ENCODE peak calls at places on chromosomes 13 and 19, in seven cellular contexts. D is stimulated activated CD4-positive, alpha-beta T cell treated with anti-CD3 and anti-CD28 coated beads, Interleukin-15, amount 100 ng/mL, for 48 hours; B is GDM1; Z is activated CD4-positive, alpha-beta T cell treated with anti-CD3 and anti-CD28 coated beads for 24 hours; G is NCI-H2029 treated with DMSO at 0.1 percent for 48 hours; O is NCI-H1436; Q is left colon. N is an unnamed sample.
A peak's percentile ranks its signal among the peaks of the same experiment; 100 is the strongest.

GRCh38 chr13:67351114-67351513 is 121.0 kb upstream of the PCDH9 start:
- DNase-seq in G (no peak), B (no peak), O (no peak), Q (no peak), Z (no peak), D (no peak), N (no peak)

GRCh38 chr19:40671404-40671803 is 19.0 kb downstream of the NUMBL start:
- DNase-seq in Q (no peak), G (no peak), O (no peak), B (no peak), D (no peak), Z (no peak), N (no peak)

GRCh38 chr13:23455401-23456185 is 22.1 kb upstream of the SACS start:
- DNase-seq in G (no peak), Z (no peak), D (no peak), O (no peak), B (no peak), Q (no peak), N (no peak)

GRCh38 chr13:30033681-30034447 is 183.4 kb upstream of the UBL3 start:
- DNase-seq in Q (no peak), G (no peak), Z (no peak), D (no peak), B (peak; percentile 29), O (no peak), N (no peak)

GRCh38 chr13:99217461-99218101 is 16.9 kb downstream of the UBAC2 start:
- DNase-seq in O (no peak), D (no peak), Q (no peak), G (no peak), B (no peak), Z (no peak), N (no peak)

GRCh38 chr13:59203855-59204254 is 959.9 kb downstream of the DIAPH3 start:
- DNase-seq in Z (no peak), D (no peak), B (no peak), Q (no peak), O (no peak), G (no peak), N (no peak)

GRCh38 chr13:30864352-30865130 is 41.5 kb upstream of the MEDAG start:
- DNase-seq in Q (no peak), O (no peak), Z (no peak), D (no peak), B (no peak), G (no peak), N (peak; percentile 81)

GRCh38 chr13:75368167-75368566 is 113.8 kb downstream of the TBC1D4 start:
- DNase-seq in D (no peak), O (no peak), Z (no peak), G (no peak), Q (no peak), B (no peak), N (no peak)

GRCh38 chr19:1171755-1172352 is 2.2 kb downstream of the SBNO2 start:
- DNase-seq in Q (no peak), B (no peak), Z (no peak), O (no peak), D (no peak), G (no peak), N (peak; percentile 49)

GRCh38 chr13:58313219-58313618 is 681.7 kb downstream of the PCDH17 start:
- DNase-seq in Z (no peak), D (no peak), B (no peak), O (no peak), Q (no peak), G (no peak), N (no peak)

GRCh38 chr19:48418317-48419064 is 25.0 kb downstream of the GRIN2D start:
- DNase-seq in Q (peak; percentile 23), O (no peak), G (no peak), D (no peak), Z (no peak), B (peak; percentile 16), N (no peak)

GRCh38 chr13:27132538-27132937 is 39.1 kb downstream of the USP12 start:
- DNase-seq in Z (no peak), D (no peak), G (no peak), B (no peak), Q (no peak), O (no peak), N (no peak)

GRCh38 chr19:39351537-39352037 is 9.4 kb downstream of the SAMD4B start:
- DNase-seq in G (no peak), Z (peak; percentile 25), B (no peak), O (no peak), Q (no peak), D (peak; percentile 39), N (no peak)

GRCh38 chr19:48696353-48697010 is 711 bp downstream of the FUT2 start:
- DNase-seq in G (no peak), Z (no peak), Q (peak; percentile 30), O (no peak), B (no peak), D (no peak), N (peak; percentile 34)